ENCODE peak calls at places on chromosomes 4 and X, in five cellular contexts. L is neuronal stem cell, H is mesendoderm, F is progenitor cell of endocrine pancreas, Z is NCI-H1092 treated with DMSO at 0.1 percent for 48 hours. A is an unnamed sample.
A peak's percentile ranks its signal among the peaks of the same experiment; 100 is the strongest.

GRCh38 chrX:40262641-40263560 is 165.1 kb upstream of the BCOR start:
- DNase-seq in L (no peak), H (peak; percentile 51), F (no peak), Z (no peak), A (no peak)

GRCh38 chrX:107742754-107743191 is 32.8 kb downstream of the TSC22D3 start:
- DNase-seq in L (no peak), H (no peak), F (no peak), Z (no peak), A (no peak)

GRCh38 chrX:112058255-112058654 is 24.3 kb downstream of the TRPC5 start:
- DNase-seq in L (no peak), H (peak; percentile 34), F (no peak), Z (no peak), A (no peak)

GRCh38 chr4:5256416-5256815 is 205.1 kb downstream of the STK32B start:
- DNase-seq in L (no peak), H (no peak), F (no peak), Z (no peak), A (no peak)

GRCh38 chr4:5118091-5118786 is 67.0 kb downstream of the STK32B start:
- DNase-seq in L (no peak), H (no peak), F (no peak), Z (no peak), A (no peak)

GRCh38 chr4:183838987-183839712 is 66.0 kb upstream of the STOX2 start:
- DNase-seq in L (no peak), H (peak; percentile 70), F (no peak), Z (no peak), A (no peak)

GRCh38 chr4:156223985-156224384 is 270.3 kb upstream of the CTSO start:
- DNase-seq in L (no peak), H (no peak), F (no peak), Z (peak; percentile 79), A (no peak)

GRCh38 chr4:6469898-6470501 is 2.4 kb downstream of the PPP2R2C start:
- DNase-seq in L (no peak), H (no peak), F (peak; percentile 6), Z (no peak), A (no peak)

GRCh38 chrX:13697976-13698375 is 9.0 kb downstream of the RAB9A start:
- DNase-seq in L (no peak), H (no peak), F (no peak), Z (no peak), A (no peak)

GRCh38 chrX:17007134-17007768 is 60.8 kb downstream of the REPS2 start:
- DNase-seq in L (no peak), H (peak; percentile 76), F (no peak), Z (peak; percentile 19), A (peak; percentile 11)

GRCh38 chrX:24266996-24267395 is 46.9 kb downstream of the SUPT20HL2 start:
- DNase-seq in L (no peak), H (no peak), F (no peak), Z (no peak), A (no peak)

GRCh38 chrX:40021647-40022046 is 76.1 kb downstream of the BCOR start:
- DNase-seq in L (no peak), H (no peak), F (no peak), Z (no peak), A (no peak)

GRCh38 chrX:10811093-10811492 is 190.7 kb upstream of the MID1 start:
- DNase-seq in L (no peak), H (no peak), F (no peak), Z (no peak), A (no peak)

GRCh38 chrX:12174358-12174757 is 36.1 kb downstream of the FRMPD4 start:
- DNase-seq in L (no peak), H (no peak), F (no peak), Z (no peak), A (no peak)

GRCh38 chrX:125627676-125628075 is 308.0 kb downstream of the TEX13C start:
- DNase-seq in L (no peak), H (no peak), F (no peak), Z (no peak), A (no peak)

GRCh38 chrX:136953867-136954787 is 73.6 kb upstream of the RBMX start:
- DNase-seq in L (peak; percentile 45), H (peak; percentile 68), F (no peak), Z (peak; percentile 46), A (peak; percentile 50)

GRCh38 chr4:95694411-95694810 is 145.5 kb upstream of the PDHA2 start:
- DNase-seq in L (no peak), H (no peak), F (no peak), Z (no peak), A (no peak)

GRCh38 chrX:18549643-18550042 is 122.3 kb downstream of the RS1 start:
- DNase-seq in L (no peak), H (peak; percentile 70), F (no peak), Z (no peak), A (no peak)

GRCh38 chr4:144658908-144659307 is 13.0 kb downstream of the HHIP start:
- DNase-seq in L (no peak), H (no peak), F (no peak), Z (no peak), A (no peak)

GRCh38 chr4:173413043-173413442 is 14.1 kb upstream of the SCRG1 start:
- DNase-seq in L (no peak), H (no peak), F (no peak), Z (no peak), A (no peak)

GRCh38 chr4:5470318-5470889 is 238.0 kb downstream of the EVC2 start:
- DNase-seq in L (no peak), H (no peak), F (no peak), Z (no peak), A (no peak)

GRCh38 chr4:143260750-143261149 is 75.9 kb upstream of the GAB1 start:
- DNase-seq in L (no peak), H (no peak), F (no peak), Z (no peak), A (no peak)

GRCh38 chrX:39998636-39999406 is 98.9 kb downstream of the BCOR start:
- DNase-seq in L (no peak), H (no peak), F (no peak), Z (no peak), A (no peak)

GRCh38 chrX:112818114-112819012 is 22.3 kb downstream of the AMOT start:
- DNase-seq in L (no peak), H (peak; percentile 5), F (no peak), Z (no peak), A (no peak)

GRCh38 chrX:47146121-47146935 is 1.3 kb downstream of the RBM10 start:
- DNase-seq in L (no peak), H (no peak), F (no peak), Z (peak; percentile 36), A (no peak)

GRCh38 chr4:135354876-135355275 is 1153.3 kb upstream of the PABPC4L start:
- DNase-seq in L (no peak), H (no peak), F (no peak), Z (no peak), A (no peak)

GRCh38 chr4:48858130-48858529 is 27.2 kb downstream of the OCIAD1 start:
- DNase-seq in L (no peak), H (no peak), F (no peak), Z (no peak), A (no peak)

GRCh38 chrX:46819136-46819535 is 17.7 kb upstream of the RP2 start:
- DNase-seq in L (no peak), H (peak; percentile 52), F (no peak), Z (no peak), A (no peak)

GRCh38 chr4:85092536-85092935 is 126.0 kb upstream of the WDFY3 start:
- DNase-seq in L (no peak), H (no peak), F (no peak), Z (peak; percentile 51), A (no peak)

GRCh38 chr4:52984469-52984868 is 122.4 kb downstream of the RASL11B start:
- DNase-seq in L (no peak), H (no peak), F (no peak), Z (no peak), A (no peak)

GRCh38 chr4:142473960-142474338 is 372.2 kb downstream of the INPP4B start:
- DNase-seq in L (no peak), H (no peak), F (no peak), Z (no peak), A (no peak)

GRCh38 chrX:74349387-74349786 is 45.4 kb downstream of the ZCCHC13 start:
- DNase-seq in L (no peak), H (peak; percentile 42), F (no peak), Z (no peak), A (no peak)

GRCh38 chr4:158538176-158538575 is 16.5 kb downstream of the RXFP1 start:
- DNase-seq in L (no peak), H (peak; percentile 21), F (no peak), Z (no peak), A (no peak)

GRCh38 chr4:74444891-74445642 is at the start of gene AREG:
- DNase-seq in L (peak; percentile 45), H (peak; percentile 75), F (peak; percentile 37), Z (no peak), A (peak; percentile 71)

GRCh38 chr4:147571021-147571770 is 46.0 kb upstream of the TMEM184C start:
- DNase-seq in L (no peak), H (no peak), F (no peak), Z (no peak), A (no peak)

GRCh38 chr4:3484057-3484973 is 21.2 kb downstream of the DOK7 start:
- DNase-seq in L (no peak), H (no peak), F (no peak), Z (no peak), A (peak; percentile 32)